ENCODE peak calls at places on chromosome X, in eight cellular contexts. One of them, this sample, is unnamed. For H3K4me1, the result is how much of the 10 kb centered on the place peaks cover.

GRCh38 chrX:40074959-40075332 is 22.8 kb downstream of the BCOR start:
- DNase-seq in IMR-90: no peak
- DNase-seq in right cardiac atrium: no peak
- DNase-seq in Peyer's patch: no peak
- DNase-seq in DND-41: no peak
- DNase-seq in A549: no peak
- DNase-seq in GM23248: no peak
- DNase-seq in stomach: no peak
- DNase-seq in this sample: no peak

GRCh38 chrX:12563121-12563520 is 228.1 kb upstream of the PRPS2 start:
- DNase-seq in Peyer's patch: no peak
- DNase-seq in GM23248: no peak
- DNase-seq in A549: no peak
- DNase-seq in IMR-90: peak
- DNase-seq in stomach: no peak
- DNase-seq in DND-41: no peak
- DNase-seq in right cardiac atrium: no peak
- DNase-seq in this sample: no peak

GRCh38 chrX:75746891-75747639 is 38.0 kb downstream of the MAGEE2 start:
- DNase-seq in stomach: peak
- DNase-seq in GM23248: peak
- DNase-seq in right cardiac atrium: peak
- DNase-seq in A549: peak
- DNase-seq in DND-41: peak
- DNase-seq in Peyer's patch: peak
- DNase-seq in IMR-90: no peak
- DNase-seq in this sample: peak

GRCh38 chrX:109952985-109953905 is 49.7 kb upstream of the TMEM164 start:
- DNase-seq in A549: no peak
- DNase-seq in IMR-90: no peak
- DNase-seq in stomach: no peak
- DNase-seq in DND-41: no peak
- DNase-seq in right cardiac atrium: no peak
- DNase-seq in GM23248: no peak
- DNase-seq in Peyer's patch: no peak
- DNase-seq in this sample: no peak

GRCh38 chrX:40778861-40779575 is 43.7 kb upstream of the MED14 start:
- DNase-seq in right cardiac atrium: no peak
- DNase-seq in stomach: no peak
- DNase-seq in A549: no peak
- DNase-seq in IMR-90: peak
- DNase-seq in Peyer's patch: no peak
- DNase-seq in GM23248: peak
- DNase-seq in DND-41: no peak
- DNase-seq in this sample: no peak

GRCh38 chrX:39318497-39319343 is 517.5 kb downstream of the MID1IP1 start:
- DNase-seq in stomach: no peak
- DNase-seq in right cardiac atrium: peak
- DNase-seq in DND-41: no peak
- DNase-seq in Peyer's patch: no peak
- DNase-seq in IMR-90: no peak
- DNase-seq in GM23248: no peak
- DNase-seq in A549: no peak
- DNase-seq in this sample: no peak

GRCh38 chrX:63250253-63250868 is 100.8 kb downstream of the SPIN4 start:
- DNase-seq in Peyer's patch: no peak
- DNase-seq in stomach: peak
- DNase-seq in A549: peak
- DNase-seq in DND-41: peak
- DNase-seq in right cardiac atrium: no peak
- DNase-seq in GM23248: peak
- DNase-seq in IMR-90: peak
- DNase-seq in this sample: peak

GRCh38 chrX:151754042-151754419 is 19.5 kb downstream of the CNGA2 start:
- DNase-seq in GM23248: peak
- DNase-seq in IMR-90: peak
- DNase-seq in right cardiac atrium: peak
- DNase-seq in Peyer's patch: no peak
- DNase-seq in stomach: no peak
- DNase-seq in DND-41: no peak
- DNase-seq in A549: peak
- DNase-seq in this sample: no peak

GRCh38 chrX:150370589-150371312 is 7.6 kb downstream of the MAMLD1 start:
- DNase-seq in DND-41: no peak
- DNase-seq in IMR-90: peak
- DNase-seq in GM23248: peak
- DNase-seq in A549: no peak
- DNase-seq in stomach: no peak
- DNase-seq in right cardiac atrium: no peak
- DNase-seq in Peyer's patch: no peak
- DNase-seq in this sample: no peak

GRCh38 chrX:14080031-14080430 is 50.3 kb upstream of the GEMIN8 start:
- DNase-seq in Peyer's patch: no peak
- DNase-seq in IMR-90: no peak
- DNase-seq in GM23248: no peak
- DNase-seq in A549: no peak
- DNase-seq in stomach: no peak
- DNase-seq in DND-41: no peak
- DNase-seq in right cardiac atrium: no peak
- DNase-seq in this sample: no peak

GRCh38 chrX:115428011-115428410 is 133.0 kb upstream of the PLS3 start:
- DNase-seq in A549: no peak
- DNase-seq in IMR-90: no peak
- DNase-seq in GM23248: no peak
- DNase-seq in DND-41: no peak
- DNase-seq in Peyer's patch: no peak
- DNase-seq in stomach: no peak
- DNase-seq in right cardiac atrium: no peak
- DNase-seq in this sample: no peak

GRCh38 chrX:44344194-44344593 is 722 bp upstream of the EFHC2 start:
- DNase-seq in DND-41: no peak
- DNase-seq in A549: no peak
- DNase-seq in right cardiac atrium: peak
- DNase-seq in Peyer's patch: peak
- DNase-seq in GM23248: no peak
- DNase-seq in stomach: peak
- DNase-seq in IMR-90: no peak
- DNase-seq in this sample: peak

GRCh38 chrX:118644378-118644777 is 83.0 kb upstream of the IL13RA1 start:
- DNase-seq in stomach: no peak
- DNase-seq in IMR-90: peak
- DNase-seq in DND-41: no peak
- DNase-seq in Peyer's patch: no peak
- DNase-seq in GM23248: peak
- DNase-seq in A549: peak
- DNase-seq in right cardiac atrium: no peak
- DNase-seq in this sample: no peak

GRCh38 chrX:140298946-140299345 is 205.9 kb downstream of the SOX3 start:
- DNase-seq in A549: no peak
- DNase-seq in Peyer's patch: no peak
- DNase-seq in GM23248: no peak
- DNase-seq in IMR-90: no peak
- DNase-seq in right cardiac atrium: no peak
- DNase-seq in stomach: no peak
- DNase-seq in DND-41: no peak
- DNase-seq in this sample: no peak

GRCh38 chrX:38879631-38880220 is 78.5 kb downstream of the MID1IP1 start:
- DNase-seq in DND-41: peak
- DNase-seq in Peyer's patch: peak
- DNase-seq in IMR-90: no peak
- DNase-seq in stomach: peak
- DNase-seq in A549: no peak
- DNase-seq in right cardiac atrium: peak
- DNase-seq in GM23248: no peak
- DNase-seq in this sample: peak

GRCh38 chrX:74118503-74118902 is 185.5 kb upstream of the ZCCHC13 start:
- DNase-seq in right cardiac atrium: no peak
- DNase-seq in GM23248: peak
- DNase-seq in Peyer's patch: no peak
- DNase-seq in A549: no peak
- DNase-seq in stomach: no peak
- DNase-seq in DND-41: no peak
- DNase-seq in IMR-90: no peak
- DNase-seq in this sample: no peak

GRCh38 chrX:118519411-118520205 is 24.0 kb downstream of the DOCK11 start:
- DNase-seq in A549: no peak
- DNase-seq in IMR-90: peak
- DNase-seq in GM23248: peak
- DNase-seq in DND-41: no peak
- DNase-seq in right cardiac atrium: no peak
- DNase-seq in Peyer's patch: no peak
- DNase-seq in stomach: no peak
- DNase-seq in this sample: no peak

GRCh38 chrX:71871367-71871766 is 39.3 kb upstream of the NHSL2 start:
- DNase-seq in GM23248: peak
- DNase-seq in DND-41: no peak
- DNase-seq in IMR-90: peak
- DNase-seq in stomach: peak
- DNase-seq in Peyer's patch: no peak
- DNase-seq in right cardiac atrium: peak
- DNase-seq in A549: no peak
- DNase-seq in this sample: no peak

GRCh38 chrX:11438767-11439166 is 145.6 kb downstream of the AMELX start:
- DNase-seq in DND-41: no peak
- DNase-seq in GM23248: peak
- DNase-seq in IMR-90: peak
- DNase-seq in right cardiac atrium: no peak
- DNase-seq in stomach: no peak
- DNase-seq in Peyer's patch: no peak
- DNase-seq in A549: no peak
- DNase-seq in this sample: no peak
- H3K27ac ChIP-seq in DND-41: no peak
- H3K27ac ChIP-seq in GM23248: peak
- H3K27ac ChIP-seq in IMR-90: no peak
- H3K27ac ChIP-seq in right cardiac atrium: no peak
- H3K27ac ChIP-seq in stomach: peak
- H3K27ac ChIP-seq in Peyer's patch: peak
- H3K27ac ChIP-seq in A549: no peak
- H3K27ac ChIP-seq in this sample: no peak

DNA sequence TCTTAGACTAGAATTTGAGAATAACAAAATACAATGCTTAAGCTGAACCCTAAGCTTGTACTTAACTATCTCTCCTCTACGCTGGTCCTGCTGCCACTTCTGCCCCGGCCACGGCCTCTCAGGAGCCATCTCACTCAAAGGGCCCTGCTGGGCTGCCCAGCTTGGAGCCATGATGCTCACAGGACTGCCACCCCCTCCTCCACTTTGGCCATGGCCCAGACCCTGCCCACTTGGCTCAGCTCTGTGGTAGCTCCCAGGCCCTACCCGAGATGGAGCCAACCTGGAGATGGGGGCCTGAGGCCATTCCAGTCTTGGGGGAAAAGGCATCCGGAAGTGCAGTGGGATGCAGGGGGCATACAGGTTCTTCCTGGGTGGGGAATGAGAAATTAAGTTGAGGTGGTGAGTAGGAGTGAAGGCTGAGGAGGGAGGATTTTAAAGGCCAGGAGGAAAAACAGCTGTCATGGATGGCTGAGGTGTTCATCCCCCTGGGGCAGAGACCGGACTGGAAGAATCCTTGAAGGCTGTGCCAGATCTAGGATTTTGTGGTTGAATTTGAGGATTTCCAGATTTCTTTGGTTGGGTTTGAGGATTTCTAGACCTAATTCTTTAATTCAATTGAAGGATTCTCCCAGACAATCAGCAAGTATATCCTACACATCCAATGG is 824 bp downstream of the SASH3 start:
- DNase-seq in DND-41: peak
- DNase-seq in Peyer's patch: no peak
- DNase-seq in IMR-90: no peak
- DNase-seq in A549: no peak
- DNase-seq in GM23248: no peak
- DNase-seq in stomach: no peak
- DNase-seq in right cardiac atrium: no peak
- DNase-seq in this sample: no peak
- H3K4me1 ChIP-seq in DND-41: half or more
- H3K4me1 ChIP-seq in Peyer's patch: under half
- H3K4me1 ChIP-seq in IMR-90: under half
- H3K4me1 ChIP-seq in A549: under half
- H3K4me1 ChIP-seq in GM23248: under half
- H3K4me1 ChIP-seq in stomach: under half
- H3K4me1 ChIP-seq in right cardiac atrium: under half
- H3K4me1 ChIP-seq in this sample: under half

GRCh38 chrX:77446029-77446585 is 1.1 kb upstream of the FGF16 start:
- DNase-seq in DND-41: no peak
- DNase-seq in right cardiac atrium: no peak
- DNase-seq in GM23248: no peak
- DNase-seq in IMR-90: no peak
- DNase-seq in stomach: no peak
- DNase-seq in A549: no peak
- DNase-seq in Peyer's patch: no peak
- DNase-seq in this sample: no peak

GRCh38 chrX:77441479-77441878 is 5.7 kb upstream of the FGF16 start:
- DNase-seq in Peyer's patch: no peak
- DNase-seq in right cardiac atrium: no peak
- DNase-seq in IMR-90: no peak
- DNase-seq in GM23248: no peak
- DNase-seq in DND-41: no peak
- DNase-seq in A549: no peak
- DNase-seq in stomach: no peak
- DNase-seq in this sample: no peak

GRCh38 chrX:77444075-77444474 is 3.1 kb upstream of the FGF16 start:
- DNase-seq in Peyer's patch: no peak
- DNase-seq in right cardiac atrium: no peak
- DNase-seq in A549: no peak
- DNase-seq in DND-41: no peak
- DNase-seq in stomach: no peak
- DNase-seq in GM23248: no peak
- DNase-seq in IMR-90: no peak
- DNase-seq in this sample: no peak

GRCh38 chrX:77440310-77440709 is 6.9 kb upstream of the FGF16 start:
- DNase-seq in right cardiac atrium: no peak
- DNase-seq in A549: no peak
- DNase-seq in stomach: no peak
- DNase-seq in DND-41: no peak
- DNase-seq in GM23248: no peak
- DNase-seq in Peyer's patch: no peak
- DNase-seq in IMR-90: no peak
- DNase-seq in this sample: no peak

GRCh38 chrX:77442728-77443127 is 4.5 kb upstream of the FGF16 start:
- DNase-seq in stomach: no peak
- DNase-seq in IMR-90: peak
- DNase-seq in GM23248: peak
- DNase-seq in DND-41: no peak
- DNase-seq in A549: peak
- DNase-seq in Peyer's patch: no peak
- DNase-seq in right cardiac atrium: no peak
- DNase-seq in this sample: no peak
- H3K27ac ChIP-seq in stomach: no peak
- H3K27ac ChIP-seq in IMR-90: no peak
- H3K27ac ChIP-seq in GM23248: peak
- H3K27ac ChIP-seq in DND-41: no peak
- H3K27ac ChIP-seq in A549: no peak
- H3K27ac ChIP-seq in Peyer's patch: no peak
- H3K27ac ChIP-seq in right cardiac atrium: no peak
- H3K27ac ChIP-seq in this sample: no peak

DNA sequence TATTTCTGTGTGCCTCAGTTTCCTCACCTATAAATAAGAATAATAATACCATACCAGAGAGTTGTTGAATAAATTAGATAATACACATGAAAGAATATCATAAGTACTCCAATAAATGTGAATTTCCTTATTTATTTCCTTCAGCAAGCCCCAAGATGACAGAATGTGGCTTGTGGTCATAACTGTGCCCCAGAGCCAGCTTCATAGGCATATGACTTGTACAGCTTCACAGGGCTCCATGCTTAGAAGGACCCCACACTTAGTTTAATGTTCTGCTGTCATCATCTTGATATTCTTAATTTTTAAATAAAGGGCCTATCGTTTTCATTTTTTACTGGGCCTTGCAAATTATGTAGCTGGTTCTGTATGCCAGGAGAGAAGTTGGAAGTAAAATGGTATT is 25.3 kb downstream of the VSIG4 start:
- DNase-seq in GM23248: no peak
- DNase-seq in stomach: no peak
- DNase-seq in right cardiac atrium: no peak
- DNase-seq in DND-41: peak
- DNase-seq in A549: no peak
- DNase-seq in IMR-90: no peak
- DNase-seq in Peyer's patch: no peak
- DNase-seq in this sample: no peak
- H3K4me1 ChIP-seq in GM23248: under half
- H3K4me1 ChIP-seq in stomach: under half
- H3K4me1 ChIP-seq in right cardiac atrium: under half
- H3K4me1 ChIP-seq in DND-41: half or more
- H3K4me1 ChIP-seq in A549: under half
- H3K4me1 ChIP-seq in IMR-90: under half
- H3K4me1 ChIP-seq in Peyer's patch: under half
- H3K4me1 ChIP-seq in this sample: half or more